ENCODE peak calls at places on chromosomes 2 and 18, in ten cellular contexts. N, D, U, X, L, Z, H, P, T and R are unnamed samples.
A peak's percentile ranks its signal among the peaks of the same experiment; 100 is the strongest.

GRCh38 chr2:147149589-147150245 is 695.1 kb upstream of the ACVR2A start:
- DNase-seq in H (peak; percentile 47), P (no peak), X (no peak), Z (no peak), T (no peak), L (no peak), U (no peak), D (no peak), N (no peak), R (no peak)

GRCh38 chr2:173354601-173355131 is at the start of gene CDCA7:
- DNase-seq in N (peak; percentile 89), Z (no peak), P (peak; percentile 94), X (no peak), D (peak; percentile 76), U (peak; percentile 88), T (peak; percentile 54), L (peak; percentile 67), H (peak; percentile 60), R (no peak)

GRCh38 chr2:119598576-119598975 is 54.3 kb downstream of the CFAP221 start:
- DNase-seq in U (peak; percentile 30), T (no peak), N (no peak), X (no peak), H (no peak), D (no peak), P (no peak), Z (peak; percentile 65), L (no peak), R (no peak)

GRCh38 chr2:191318037-191318728 is 73.0 kb downstream of the MYO1B start:
- DNase-seq in T (no peak), X (no peak), L (peak; percentile 72), H (peak; percentile 68), P (no peak), U (no peak), N (no peak), Z (no peak), D (no peak), R (no peak)

GRCh38 chr2:121155502-121156056 is 129.4 kb downstream of the TFCP2L1 start:
- DNase-seq in L (no peak), P (no peak), Z (no peak), X (no peak), U (no peak), T (no peak), N (no peak), H (no peak), D (no peak), R (no peak)

GRCh38 chr2:64338910-64339500 is 115.0 kb upstream of the LGALSL start:
- DNase-seq in L (no peak), D (no peak), X (no peak), H (no peak), U (no peak), T (no peak), N (no peak), Z (no peak), P (peak; percentile 61), R (no peak)

GRCh38 chr2:112916145-112916571 is 5.2 kb downstream of the IL37 start:
- DNase-seq in X (no peak), L (no peak), D (no peak), Z (no peak), P (no peak), T (no peak), U (no peak), H (no peak), N (no peak), R (no peak)

GRCh38 chr2:42359894-42360483 is 1.0 kb downstream of the COX7A2L start:
- DNase-seq in L (no peak), P (no peak), D (no peak), H (peak; percentile 72), Z (no peak), X (no peak), N (no peak), U (no peak), T (no peak), R (no peak)

GRCh38 chr2:24181849-24182248 is 7.0 kb downstream of the FAM228A start:
- DNase-seq in L (no peak), X (no peak), U (no peak), H (no peak), N (peak; percentile 23), D (no peak), T (no peak), Z (no peak), P (no peak), R (no peak)

GRCh38 chr18:10032331-10032979 is 118.6 kb downstream of the VAPA start:
- DNase-seq in U (peak; percentile 23), X (no peak), L (no peak), T (no peak), N (peak; percentile 73), Z (peak; percentile 32), H (no peak), P (peak; percentile 84), D (no peak), R (no peak)

GRCh38 chr2:132776271-132776670 is 106.3 kb upstream of the LYPD1 start:
- DNase-seq in X (no peak), Z (no peak), D (no peak), L (no peak), P (no peak), T (no peak), N (no peak), H (no peak), U (peak; percentile 4), R (no peak)

GRCh38 chr2:170054996-170055395 is 123.0 kb upstream of the MYO3B start:
- DNase-seq in U (no peak), D (no peak), L (no peak), P (no peak), N (no peak), H (no peak), T (no peak), Z (no peak), X (no peak), R (no peak)

GRCh38 chr2:53422979-53423378 is 344.6 kb upstream of the CHAC2 start:
- DNase-seq in P (peak; percentile 79), D (no peak), T (peak; percentile 44), Z (peak; percentile 37), N (peak; percentile 66), H (peak; percentile 69), U (peak; percentile 43), L (no peak), X (peak; percentile 31), R (peak; percentile 12)

GRCh38 chr2:141770511-141770910 is 360.3 kb downstream of the LRP1B start:
- DNase-seq in P (no peak), H (no peak), X (no peak), N (no peak), U (no peak), L (no peak), D (no peak), Z (no peak), T (no peak), R (no peak)

GRCh38 chr2:149806651-149807050 is 219.1 kb upstream of the MMADHC start:
- DNase-seq in N (no peak), P (no peak), D (no peak), L (no peak), T (no peak), H (no peak), X (no peak), U (no peak), Z (no peak), R (no peak)

GRCh38 chr2:210606001-210606400 is 49.6 kb downstream of the CPS1 start:
- DNase-seq in P (no peak), Z (no peak), X (no peak), H (peak; percentile 3), N (no peak), L (no peak), U (no peak), T (no peak), D (no peak), R (no peak)

DNA sequence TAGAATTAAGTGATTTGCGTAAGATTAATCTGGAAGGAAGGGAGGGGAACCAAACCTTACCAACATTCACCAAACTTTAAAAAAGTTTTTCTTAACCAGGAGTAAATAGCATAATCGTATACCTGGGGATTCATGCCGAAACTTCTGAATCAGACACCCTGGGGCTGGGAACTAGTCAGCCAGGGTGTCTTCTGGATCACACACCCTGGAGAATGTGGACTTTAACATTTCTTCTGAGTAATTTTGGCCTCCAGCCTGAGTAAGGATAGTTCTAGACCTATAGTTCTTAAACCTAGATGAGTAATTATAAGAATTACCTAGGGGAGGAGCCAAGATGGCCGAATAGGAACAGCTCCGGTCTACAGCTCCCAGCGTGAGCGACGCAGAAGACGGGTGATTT is 44.1 kb upstream of the MEIS1 start:
- DNase-seq in Z (no peak), D (no peak), N (no peak), P (no peak), U (no peak), L (no peak), H (no peak), T (no peak), X (no peak), R (no peak)
- H3K4me3 ChIP-seq in Z (no peak overlapping the region), D (no peak overlapping the region), N (no peak overlapping the region), P (peak overlapping the region; percentile 47), U (no peak overlapping the region), L (no peak overlapping the region), H (no peak overlapping the region), T (no peak overlapping the region), X (no peak overlapping the region), R (no peak overlapping the region)

DNA sequence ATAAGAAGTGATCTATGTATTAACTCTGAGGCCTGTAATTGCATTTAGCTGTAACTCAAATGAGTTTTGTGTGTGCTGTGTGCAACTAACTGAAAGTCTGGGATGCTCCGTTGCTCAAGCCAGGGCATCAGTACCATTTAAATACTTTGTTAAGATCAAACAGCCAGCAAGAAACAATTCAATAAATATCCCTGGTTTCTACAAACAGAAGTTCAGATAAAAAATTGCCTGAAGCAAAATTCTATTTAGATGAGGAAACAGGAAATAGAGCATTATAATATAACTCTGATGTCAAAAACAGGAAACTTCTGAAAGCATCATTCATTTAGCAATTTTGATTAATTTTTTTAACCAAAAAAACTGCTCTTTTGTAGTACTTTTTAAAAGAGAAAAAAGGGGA is 18.9 kb upstream of the SLC38A11 start:
- DNase-seq in D (no peak), X (no peak), N (no peak), U (no peak), P (no peak), H (no peak), T (no peak), Z (no peak), L (no peak), R (no peak)
- TF ChIP-seq CTCF in D (no peak), X (no peak), N (no peak), U (no peak), P (no peak), H (no peak), T (no peak), Z (no peak), L (no peak), R (no peak)

GRCh38 chr2:105800036-105800755 is 55.5 kb downstream of the NCK2 start:
- DNase-seq in H (peak; percentile 77), Z (no peak), L (no peak), D (no peak), P (no peak), T (no peak), N (no peak), X (no peak), U (no peak), R (no peak)
- H3K4me3 ChIP-seq in H (no peak overlapping the region), Z (no peak overlapping the region), L (no peak overlapping the region), D (no peak overlapping the region), P (no peak overlapping the region), T (no peak overlapping the region), N (no peak overlapping the region), X (no peak overlapping the region), U (no peak overlapping the region), R (no peak overlapping the region)

DNA sequence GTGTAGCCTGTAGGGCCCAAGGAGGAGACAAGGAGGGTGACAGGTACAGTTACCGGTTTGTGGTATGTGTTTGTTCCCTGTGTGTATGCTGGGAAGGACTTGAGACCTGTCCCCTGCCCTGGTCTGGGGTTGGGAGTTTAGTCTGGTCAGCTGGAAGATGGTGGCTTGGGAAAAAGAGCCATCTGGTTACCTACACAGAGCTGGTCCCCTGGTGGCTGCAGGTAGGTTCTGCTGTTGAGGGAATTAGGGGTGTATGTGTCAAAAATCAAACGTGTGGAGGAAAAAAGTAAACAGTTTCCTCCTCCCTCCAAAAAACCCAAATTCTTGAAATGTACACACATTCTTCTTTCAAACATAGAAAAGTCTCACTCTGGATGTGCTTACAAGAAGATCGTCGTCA is 24.3 kb downstream of the PTMA start:
- DNase-seq in T (no peak), L (no peak), P (peak; percentile 60), X (no peak), D (no peak), H (no peak), N (no peak), U (no peak), Z (no peak), R (no peak)
- TF ChIP-seq CTCF in T (peak; percentile 43), L (no peak), P (peak; percentile 69), X (no peak), D (no peak), H (no peak), N (no peak), U (no peak), Z (no peak), R (peak; percentile 24)